ENCODE peak calls at places on chromosomes 11 and 22, in seven cellular contexts. One of them, this sample, is unnamed.

GRCh38 chr22:47606426-47606825 is 844.0 kb downstream of the TBC1D22A start:
- DNase-seq in H9: no peak
- DNase-seq in hypothalamus: no peak
- DNase-seq in Right ventricle myocardium superior: no peak
- DNase-seq in HCT116: no peak
- DNase-seq in NAMALWA: no peak
- DNase-seq in SJSA1: no peak
- DNase-seq in this sample: no peak

GRCh38 chr11:16801288-16801980 is 63.0 kb downstream of the C11orf58 start:
- DNase-seq in H9: no peak
- DNase-seq in hypothalamus: no peak
- DNase-seq in Right ventricle myocardium superior: no peak
- DNase-seq in HCT116: no peak
- DNase-seq in NAMALWA: no peak
- DNase-seq in SJSA1: no peak
- DNase-seq in this sample: no peak

GRCh38 chr11:61918251-61919112 is 1.1 kb upstream of the RAB3IL1 start:
- DNase-seq in H9: no peak
- DNase-seq in hypothalamus: no peak
- DNase-seq in Right ventricle myocardium superior: peak
- DNase-seq in HCT116: no peak
- DNase-seq in NAMALWA: no peak
- DNase-seq in SJSA1: no peak
- DNase-seq in this sample: no peak

GRCh38 chr11:63843042-63843441 is 4.1 kb downstream of the MARK2 start:
- DNase-seq in H9: no peak
- DNase-seq in hypothalamus: no peak
- DNase-seq in Right ventricle myocardium superior: no peak
- DNase-seq in HCT116: no peak
- DNase-seq in NAMALWA: no peak
- DNase-seq in SJSA1: no peak
- DNase-seq in this sample: no peak

GRCh38 chr11:61018059-61018458 is 46.6 kb downstream of the CD6 start:
- DNase-seq in H9: no peak
- DNase-seq in hypothalamus: no peak
- DNase-seq in Right ventricle myocardium superior: no peak
- DNase-seq in HCT116: no peak
- DNase-seq in NAMALWA: no peak
- DNase-seq in SJSA1: no peak
- DNase-seq in this sample: no peak

GRCh38 chr22:37752189-37753061 is 55.3 kb upstream of the GCAT start:
- DNase-seq in H9: no peak
- DNase-seq in hypothalamus: no peak
- DNase-seq in Right ventricle myocardium superior: peak
- DNase-seq in HCT116: peak
- DNase-seq in NAMALWA: no peak
- DNase-seq in SJSA1: peak
- DNase-seq in this sample: no peak

GRCh38 chr11:33899383-33900037 is 7.6 kb upstream of the LMO2 start:
- DNase-seq in H9: no peak
- DNase-seq in hypothalamus: no peak
- DNase-seq in Right ventricle myocardium superior: peak
- DNase-seq in HCT116: peak
- DNase-seq in NAMALWA: no peak
- DNase-seq in SJSA1: no peak
- DNase-seq in this sample: peak

GRCh38 chr11:94175545-94175944 is 46.9 kb downstream of the PANX1 start:
- DNase-seq in H9: no peak
- DNase-seq in hypothalamus: no peak
- DNase-seq in Right ventricle myocardium superior: no peak
- DNase-seq in HCT116: no peak
- DNase-seq in NAMALWA: no peak
- DNase-seq in SJSA1: no peak
- DNase-seq in this sample: no peak

GRCh38 chr11:21048626-21049025 is 379.2 kb downstream of the NELL1 start:
- DNase-seq in H9: no peak
- DNase-seq in hypothalamus: no peak
- DNase-seq in Right ventricle myocardium superior: no peak
- DNase-seq in HCT116: no peak
- DNase-seq in NAMALWA: no peak
- DNase-seq in SJSA1: no peak
- DNase-seq in this sample: no peak

GRCh38 chr22:38506118-38506962 is at the start of gene DDX17:
- DNase-seq in H9: peak
- DNase-seq in hypothalamus: peak
- DNase-seq in Right ventricle myocardium superior: peak
- DNase-seq in HCT116: peak
- DNase-seq in NAMALWA: peak
- DNase-seq in SJSA1: peak
- DNase-seq in this sample: peak

GRCh38 chr11:121293276-121293569 is 652 bp downstream of the SC5D start:
- DNase-seq in H9: no peak
- DNase-seq in hypothalamus: no peak
- DNase-seq in Right ventricle myocardium superior: no peak
- DNase-seq in HCT116: no peak
- DNase-seq in NAMALWA: no peak
- DNase-seq in SJSA1: no peak
- DNase-seq in this sample: no peak

GRCh38 chr11:68665471-68665870 is 18.9 kb upstream of the GAL start:
- DNase-seq in H9: no peak
- DNase-seq in hypothalamus: no peak
- DNase-seq in Right ventricle myocardium superior: no peak
- DNase-seq in HCT116: no peak
- DNase-seq in NAMALWA: no peak
- DNase-seq in SJSA1: no peak
- DNase-seq in this sample: no peak

GRCh38 chr22:44550666-44551491 is 52.8 kb upstream of the RTL6 start:
- DNase-seq in H9: no peak
- DNase-seq in hypothalamus: no peak
- DNase-seq in Right ventricle myocardium superior: peak
- DNase-seq in HCT116: no peak
- DNase-seq in NAMALWA: no peak
- DNase-seq in SJSA1: peak
- DNase-seq in this sample: no peak

GRCh38 chr11:104151404-104152204 is 12.3 kb downstream of the PDGFD start:
- DNase-seq in H9: no peak
- DNase-seq in hypothalamus: no peak
- DNase-seq in Right ventricle myocardium superior: no peak
- DNase-seq in HCT116: peak
- DNase-seq in NAMALWA: peak
- DNase-seq in SJSA1: no peak
- DNase-seq in this sample: no peak

This sample was measured in occipital lobe.